ENCODE peak calls at places on chromosomes 5 and 9, in five cellular contexts. U, K, P, I and Z are unnamed samples. For H3K4me1, the result is how much of the 10 kb centered on the place peaks cover.

GRCh38 chr5:105283134-105283533 is 1720.5 kb upstream of the NUDT12 start:
- DNase-seq in I (no peak), P (no peak), U (no peak), K (no peak), Z (no peak)

GRCh38 chr5:93300945-93301344 is 280.1 kb downstream of the NR2F1-AS1 start:
- DNase-seq in U (no peak), P (no peak), K (no peak), I (no peak), Z (no peak)

GRCh38 chr5:181197326-181197951 is 7.6 kb downstream of the TRIM7 start:
- DNase-seq in P (no peak), U (no peak), I (no peak), K (no peak), Z (no peak)

GRCh38 chr9:35407846-35408245 is 82.1 kb upstream of the RUSC2 start:
- DNase-seq in P (no peak), I (no peak), U (no peak), K (no peak), Z (no peak)

GRCh38 chr9:126508928-126509327 is 104.8 kb upstream of the LMX1B start:
- DNase-seq in K (no peak), U (no peak), P (no peak), I (no peak), Z (peak)

GRCh38 chr9:22395585-22396205 is 50.9 kb upstream of the DMRTA1 start:
- DNase-seq in P (peak), K (no peak), I (no peak), U (no peak), Z (no peak)

GRCh38 chr5:132718544-132719312 is 18.6 kb downstream of the KIF3A start:
- DNase-seq in U (no peak), K (no peak), I (no peak), P (no peak), Z (no peak)

GRCh38 chr9:20754556-20754955 is 70.5 kb downstream of the FOCAD start:
- DNase-seq in I (no peak), P (peak), U (no peak), K (no peak), Z (no peak)

GRCh38 chr9:87286506-87286905 is 211.2 kb upstream of the DAPK1 start:
- DNase-seq in P (no peak), U (no peak), I (no peak), K (no peak), Z (no peak)

GRCh38 chr5:2985718-2986117 is 234.2 kb upstream of the IRX2 start:
- DNase-seq in I (no peak), K (no peak), U (no peak), P (no peak), Z (no peak)

GRCh38 chr9:18989865-18990264 is 43.1 kb downstream of the SAXO1 start:
- DNase-seq in I (no peak), K (no peak), U (no peak), P (no peak), Z (no peak)

GRCh38 chr9:34809504-34810186 is 99.7 kb upstream of the CCL21 start:
- DNase-seq in U (no peak), I (no peak), P (peak), K (no peak), Z (peak)

GRCh38 chr5:131610198-131611063 is 24.6 kb downstream of the RAPGEF6 start:
- DNase-seq in U (no peak), P (peak), K (no peak), I (no peak), Z (no peak)

GRCh38 chr5:164742025-164742424 is 1236.6 kb downstream of the MAT2B start:
- DNase-seq in K (no peak), I (no peak), U (no peak), P (no peak), Z (no peak)

GRCh38 chr5:137466888-137467287 is 32.2 kb downstream of the SPOCK1 start:
- DNase-seq in P (no peak), I (no peak), K (no peak), U (no peak), Z (peak)

GRCh38 chr5:97338729-97339128 is 155.7 kb upstream of the RIOK2 start:
- DNase-seq in U (no peak), K (no peak), I (no peak), P (peak), Z (no peak)

GRCh38 chr9:114280636-114281315 is 42.1 kb upstream of the ORM1 start:
- DNase-seq in U (no peak), K (peak), I (no peak), P (peak), Z (peak)

GRCh38 chr5:111254613-111255012 is 30.4 kb downstream of the CAMK4 start:
- DNase-seq in P (peak), U (no peak), I (peak), K (no peak), Z (no peak)

GRCh38 chr9:89073397-89073796 is 82.1 kb downstream of the S1PR3 start:
- DNase-seq in I (no peak), P (no peak), U (no peak), K (no peak), Z (no peak)

GRCh38 chr5:96565843-96566242 is 96.3 kb upstream of the CAST start:
- DNase-seq in I (no peak), K (no peak), U (no peak), P (peak), Z (no peak)

GRCh38 chr5:87097664-87098063 is 170.0 kb upstream of the RASA1 start:
- DNase-seq in P (no peak), U (no peak), K (no peak), I (no peak), Z (no peak)

GRCh38 chr5:116145416-116145815 is 60.6 kb downstream of the COMMD10 start:
- DNase-seq in I (no peak), K (no peak), P (no peak), U (no peak), Z (no peak)

GRCh38 chr9:16459421-16460148 is 410.9 kb downstream of the BNC2 start:
- DNase-seq in U (no peak), K (no peak), I (no peak), P (peak), Z (no peak)

GRCh38 chr9:72586388-72587160 is 65.2 kb downstream of the TMC1 start:
- DNase-seq in K (no peak), I (peak), P (peak), U (no peak), Z (no peak)

GRCh38 chr5:83530186-83530585 is 58.6 kb downstream of the VCAN start:
- DNase-seq in I (no peak), U (no peak), K (no peak), P (peak), Z (no peak)

GRCh38 chr5:76521240-76521758 is 101.9 kb downstream of the F2RL2 start:
- DNase-seq in P (peak), U (no peak), I (no peak), K (no peak), Z (no peak)

GRCh38 chr5:122498163-122498562 is 186.1 kb downstream of the SNCAIP start:
- DNase-seq in K (no peak), P (peak), I (no peak), U (no peak), Z (no peak)

GRCh38 chr9:7374966-7375650 is 424.5 kb downstream of the DMAC1 start:
- DNase-seq in I (no peak), K (no peak), P (no peak), U (no peak), Z (no peak)

GRCh38 chr9:99074902-99075245 is 30.0 kb upstream of the TGFBR1 start:
- DNase-seq in U (no peak), K (no peak), I (no peak), P (no peak), Z (no peak)

GRCh38 chr9:3732077-3733038 is 206.6 kb upstream of the RFX3 start:
- DNase-seq in P (peak), U (peak), I (peak), K (peak), Z (peak)

GRCh38 chr5:27788184-27788583 is 749.8 kb upstream of the CDH9 start:
- DNase-seq in U (no peak), P (no peak), I (no peak), K (no peak), Z (no peak)

GRCh38 chr5:6819521-6819920 is 106.3 kb downstream of the TENT4A start:
- DNase-seq in K (no peak), U (no peak), P (no peak), I (no peak), Z (no peak)

GRCh38 chr5:152271420-152271819 is 133.7 kb downstream of the NMUR2 start:
- DNase-seq in I (no peak), P (no peak), U (peak), K (no peak), Z (peak)

GRCh38 chr5:172868924-172869565 is 35.0 kb downstream of the ERGIC1 start:
- DNase-seq in P (peak), U (peak), I (no peak), K (peak), Z (peak)

GRCh38 chr9:93896093-93896492 is 59.1 kb downstream of the BARX1 start:
- DNase-seq in I (no peak), P (no peak), K (peak), U (no peak), Z (no peak)

GRCh38 chr9:120715331-120715924 is 1.2 kb upstream of the MEGF9 start:
- DNase-seq in I (no peak), K (peak), U (no peak), P (peak), Z (peak)

GRCh38 chr5:89703799-89704198 is 705.8 kb downstream of the CETN3 start:
- DNase-seq in P (no peak), U (no peak), K (no peak), I (no peak), Z (no peak)

GRCh38 chr9:37370282-37370681 is 52.2 kb upstream of the GRHPR start:
- DNase-seq in I (no peak), K (no peak), P (no peak), U (no peak), Z (no peak)

GRCh38 chr5:10788358-10788757 is 27.3 kb upstream of the DAP start:
- DNase-seq in P (no peak), I (no peak), K (no peak), U (no peak), Z (no peak)

GRCh38 chr5:10789021-10789420 is 28.0 kb upstream of the DAP start:
- DNase-seq in I (no peak), P (peak), U (no peak), K (peak), Z (peak)

GRCh38 chr5:10792336-10792735 is 31.3 kb upstream of the DAP start:
- DNase-seq in U (no peak), P (no peak), K (no peak), I (no peak), Z (no peak)

GRCh38 chr5:10789726-10790125 is 28.7 kb upstream of the DAP start:
- DNase-seq in I (no peak), K (no peak), U (no peak), P (peak), Z (no peak)

GRCh38 chr5:10786835-10787234 is 25.8 kb upstream of the DAP start:
- DNase-seq in P (no peak), K (no peak), I (no peak), U (no peak), Z (no peak)
- H3K4me1 ChIP-seq in P (under half), K (under half), I (under half), U (under half), Z (under half)

GRCh38 chr5:67093259-67093658 is 103.3 kb downstream of the CD180 start:
- DNase-seq in U (no peak), P (no peak), K (no peak), I (no peak), Z (no peak)
- H3K4me1 ChIP-seq in U (under half), P (under half), K (under half), I (under half), Z (under half)

DNA sequence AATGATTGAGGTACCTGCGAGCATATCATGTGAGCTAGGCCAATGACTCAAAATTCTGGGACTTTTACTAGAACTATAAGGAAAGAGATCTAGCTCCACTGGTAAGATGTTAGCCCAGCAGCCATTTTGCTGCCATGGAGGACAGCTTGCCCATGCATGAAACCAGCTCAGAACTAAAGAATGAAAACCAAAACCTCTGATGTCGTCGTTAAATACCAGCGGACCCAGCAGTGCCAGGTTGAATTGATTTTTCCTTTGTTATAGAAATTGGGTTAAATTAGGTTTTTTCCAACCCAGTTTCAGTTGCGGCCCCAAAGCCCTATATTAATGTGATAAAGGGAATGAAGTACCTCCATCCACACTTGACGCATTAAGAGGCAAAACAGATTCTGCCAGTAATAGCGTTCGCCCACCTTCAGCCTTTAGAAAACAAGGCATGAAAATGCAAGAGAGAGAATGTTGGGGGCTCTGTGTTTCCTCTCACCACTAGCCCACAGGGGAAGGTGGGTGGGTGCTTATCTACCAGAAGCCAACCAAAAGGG is 5.5 kb upstream of the ITK start:
- DNase-seq in I (no peak), P (no peak), K (no peak), U (no peak), Z (no peak)
- H3K4me1 ChIP-seq in I (under half), P (under half), K (under half), U (under half), Z (under half)

DNA sequence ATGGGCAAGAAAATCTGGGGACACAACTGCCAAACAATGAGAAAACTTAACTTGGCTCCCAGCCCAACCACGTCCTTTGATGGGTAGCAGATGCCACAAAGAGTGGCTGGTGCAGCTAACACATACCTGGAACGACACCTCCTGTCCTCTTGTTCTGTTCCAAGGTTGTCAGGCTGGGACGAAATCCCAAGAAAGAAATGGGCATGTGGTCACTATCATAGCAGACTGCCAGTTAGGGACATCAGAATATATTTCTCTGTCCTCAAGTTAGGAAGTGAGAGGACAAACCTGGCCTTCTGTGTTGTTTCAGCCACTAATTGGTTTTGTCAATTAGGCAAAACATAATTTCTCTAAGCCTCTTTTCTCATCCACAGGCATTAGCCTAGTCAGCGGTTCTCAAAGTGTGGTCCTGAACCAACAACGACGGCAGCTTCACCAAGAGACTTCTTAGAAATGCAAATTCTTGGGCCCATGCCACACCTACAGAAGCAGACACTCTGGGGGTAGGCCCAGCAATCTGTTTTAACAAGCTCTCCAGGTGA is 63.4 kb downstream of the RAPGEF1 start:
- DNase-seq in U (peak), I (peak), K (no peak), P (no peak), Z (no peak)
- H3K4me1 ChIP-seq in U (under half), I (half or more), K (under half), P (under half), Z (under half)

DNA sequence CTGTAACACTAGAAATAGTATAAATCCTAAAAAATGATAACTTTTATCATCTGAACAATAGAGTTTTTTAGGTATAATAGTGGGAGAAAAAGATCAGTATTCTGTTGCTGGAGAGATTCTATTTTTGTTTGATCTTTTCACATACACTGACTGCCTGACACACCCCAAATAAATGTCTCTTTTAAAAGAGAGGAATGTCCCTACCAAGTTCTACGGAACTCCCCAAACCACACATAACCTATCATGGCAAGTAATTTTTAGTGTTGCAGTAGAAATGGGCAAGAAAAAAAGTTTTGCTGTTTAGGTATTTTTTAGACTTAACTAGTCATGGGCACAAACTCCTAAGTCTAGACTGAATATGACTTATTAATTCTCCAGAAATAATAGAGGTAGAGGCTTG is 139.1 kb downstream of the ELAVL2 start:
- DNase-seq in U (no peak), P (no peak), I (no peak), K (no peak), Z (no peak)
- H3K4me1 ChIP-seq in U (under half), P (under half), I (under half), K (under half), Z (under half)

GRCh38 chr5:520196-520849 is 3.9 kb downstream of the SLC9A3 start:
- DNase-seq in K (no peak), P (no peak), U (no peak), I (no peak), Z (no peak)
- H3K4me1 ChIP-seq in K (under half), P (under half), U (under half), I (under half), Z (under half)

DNA sequence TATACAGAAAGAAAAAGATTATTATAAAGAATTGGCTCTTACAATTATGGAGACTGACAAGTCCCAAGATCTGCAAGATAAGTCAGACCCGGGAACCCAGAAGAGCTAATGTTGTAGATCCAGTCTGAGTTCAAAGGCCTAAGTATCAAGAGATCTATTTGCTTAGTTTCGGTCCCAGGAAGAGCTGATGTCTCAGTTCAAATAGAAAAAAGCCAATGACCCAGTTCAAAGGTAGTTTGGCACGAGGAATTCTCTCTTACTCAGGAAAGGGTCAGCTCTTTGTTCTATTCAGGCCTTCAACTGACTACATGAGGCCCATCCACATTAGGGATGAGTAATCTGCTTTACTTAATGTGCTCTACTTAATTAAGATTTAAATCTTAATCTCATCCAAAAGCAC is 128.3 kb upstream of the PLCXD3 start:
- DNase-seq in K (no peak), U (no peak), P (no peak), I (no peak), Z (no peak)
- H3K4me1 ChIP-seq in K (under half), U (under half), P (under half), I (under half), Z (under half)